ENCODE peak calls at places on chromosomes 5 and 9, in six cellular contexts. Q is AG09319, H is heart left ventricle, N is activated T-cell treated with anti-CD3 and anti-CD28 coated beads for 24 hours, M is Peyer's patch, A is omental fat pad. R is an unnamed sample.

GRCh38 chr5:74396913-74397606 is 243.5 kb downstream of the ENC1 start:
- DNase-seq in Q (no peak), H (no peak), N (no peak), M (no peak), A (no peak), R (no peak)

GRCh38 chr9:97938081-97938644 is at the start of gene HEMGN:
- DNase-seq in Q (no peak), H (no peak), N (no peak), M (no peak), A (no peak), R (no peak)

GRCh38 chr9:84953797-84954695 is 284.5 kb downstream of the NTRK2 start:
- DNase-seq in Q (peak), H (peak), N (peak), M (no peak), A (peak), R (peak)

GRCh38 chr5:133565993-133566392 is 46.3 kb downstream of the FSTL4 start:
- DNase-seq in Q (no peak), H (no peak), N (no peak), M (no peak), A (no peak), R (no peak)

GRCh38 chr9:138102246-138103051 is 224.9 kb downstream of the CACNA1B start:
- DNase-seq in Q (no peak), H (no peak), N (no peak), M (peak), A (no peak), R (peak)

GRCh38 chr5:111626473-111627166 is 114.3 kb upstream of the STARD4 start:
- DNase-seq in Q (no peak), H (no peak), N (no peak), M (no peak), A (no peak), R (no peak)

GRCh38 chr9:107378031-107378430 is 95.0 kb downstream of the RAD23B start:
- DNase-seq in Q (no peak), H (no peak), N (no peak), M (no peak), A (no peak), R (no peak)

GRCh38 chr5:83430130-83431010 is 41.2 kb upstream of the VCAN start:
- DNase-seq in Q (no peak), H (peak), N (peak), M (no peak), A (no peak), R (peak)

GRCh38 chr9:79711874-79712273 is 140.1 kb downstream of the TLE4 start:
- DNase-seq in Q (no peak), H (no peak), N (no peak), M (no peak), A (no peak), R (no peak)

GRCh38 chr5:139271201-139272027 is 22.1 kb upstream of the MATR3 start:
- DNase-seq in Q (peak), H (no peak), N (no peak), M (no peak), A (no peak), R (no peak)

GRCh38 chr5:176429972-176430371 is 13.6 kb upstream of the CLTB start:
- DNase-seq in Q (no peak), H (no peak), N (no peak), M (no peak), A (no peak), R (no peak)

GRCh38 chr5:139911425-139912120 is 116.0 kb downstream of the PSD2 start:
- DNase-seq in Q (no peak), H (no peak), N (no peak), M (no peak), A (no peak), R (peak)

GRCh38 chr9:94639045-94639995 is at the start of gene FBP1:
- DNase-seq in Q (no peak), H (peak), N (peak), M (peak), A (peak), R (peak)

GRCh38 chr9:138122676-138123075 is 245.1 kb downstream of the CACNA1B start:
- DNase-seq in Q (no peak), H (no peak), N (no peak), M (no peak), A (no peak), R (no peak)

GRCh38 chr9:32706004-32706749 is 70.7 kb upstream of the TAF1L start:
- DNase-seq in Q (no peak), H (no peak), N (no peak), M (no peak), A (no peak), R (no peak)

GRCh38 chr5:52822437-52822836 is 34.7 kb downstream of the ITGA1 start:
- DNase-seq in Q (no peak), H (peak), N (no peak), M (no peak), A (no peak), R (peak)

GRCh38 chr9:90860826-90861225 is 59.2 kb downstream of the SYK start:
- DNase-seq in Q (no peak), H (no peak), N (no peak), M (peak), A (no peak), R (no peak)

GRCh38 chr5:92715946-92716345 is 865.1 kb downstream of the NR2F1-AS1 start:
- DNase-seq in Q (no peak), H (no peak), N (no peak), M (no peak), A (no peak), R (no peak)